ENCODE peak calls at places on chromosomes 6 and 20, in five cellular contexts. V is cardiac muscle cell, K is thyroid gland, F is tibial nerve, N is colonic mucosa. T is an unnamed sample.

GRCh38 chr6:14818422-14818884 is 427.4 kb upstream of the JARID2 start:
- DNase-seq in V (no peak), K (peak; percentile 9), F (no peak), N (peak; percentile 81), T (no peak)

GRCh38 chr20:32920530-32921298 is 62.0 kb downstream of the EFCAB8 start:
- DNase-seq in V (no peak), K (no peak), F (no peak), N (no peak), T (no peak)

GRCh38 chr20:1440024-1440423 is 26.6 kb downstream of the NSFL1C start:
- DNase-seq in V (no peak), K (no peak), F (no peak), N (no peak), T (no peak)

GRCh38 chr20:48962976-48963730 is 41.6 kb downstream of the ARFGEF2 start:
- DNase-seq in V (no peak), K (peak; percentile 85), F (no peak), N (no peak), T (no peak)

GRCh38 chr20:38217791-38218565 is 42.6 kb downstream of the KIAA1755 start:
- DNase-seq in V (peak; percentile 24), K (peak; percentile 23), F (no peak), N (no peak), T (peak; percentile 90)

GRCh38 chr6:140846518-140847277 is 1286.0 kb upstream of the GJE1 start:
- DNase-seq in V (no peak), K (no peak), F (no peak), N (no peak), T (no peak)

GRCh38 chr6:18978330-18979128 is 591.4 kb downstream of the RNF144B start:
- DNase-seq in V (peak; percentile 75), K (no peak), F (no peak), N (no peak), T (no peak)

GRCh38 chr6:129476248-129476564 is 233.8 kb downstream of the ARHGAP18 start:
- DNase-seq in V (no peak), K (no peak), F (no peak), N (no peak), T (no peak)

GRCh38 chr6:7108196-7108963 is 619 bp downstream of the RREB1 start:
- DNase-seq in V (peak; percentile 81), K (peak; percentile 60), F (peak; percentile 40), N (peak; percentile 70), T (no peak)

GRCh38 chr6:43278524-43279078 is 19.5 kb upstream of the SLC22A7 start:
- DNase-seq in V (no peak), K (no peak), F (no peak), N (peak; percentile 78), T (no peak)

GRCh38 chr20:32982617-32983458 is 21.4 kb downstream of the SUN5 start:
- DNase-seq in V (peak; percentile 89), K (peak; percentile 90), F (no peak), N (no peak), T (no peak)

GRCh38 chr6:82832811-82833210 is 232.8 kb downstream of the UBE3D start:
- DNase-seq in V (no peak), K (no peak), F (no peak), N (no peak), T (no peak)

GRCh38 chr6:13314806-13315205 is 13.5 kb downstream of the TBC1D7 start:
- DNase-seq in V (no peak), K (no peak), F (no peak), N (no peak), T (no peak)

GRCh38 chr20:14414560-14414959 is 77.1 kb upstream of the FLRT3 start:
- DNase-seq in V (no peak), K (no peak), F (no peak), N (no peak), T (no peak)

GRCh38 chr20:48795732-48796131 is 32.1 kb downstream of the PREX1 start:
- DNase-seq in V (no peak), K (no peak), F (no peak), N (no peak), T (no peak)

GRCh38 chr6:125166711-125167110 is 13.1 kb downstream of the TPD52L1 start:
- DNase-seq in V (no peak), K (no peak), F (no peak), N (no peak), T (no peak)

GRCh38 chr6:161487694-161488093 is 213.8 kb upstream of the AGPAT4 start:
- DNase-seq in V (no peak), K (no peak), F (no peak), N (no peak), T (no peak)

GRCh38 chr6:33685411-33686224 is 25.9 kb downstream of the UQCC2 start:
- DNase-seq in V (no peak), K (no peak), F (no peak), N (no peak), T (no peak)

GRCh38 chr6:106360410-106360988 is at the start of gene CRYBG1:
- DNase-seq in V (peak; percentile 69), K (peak; percentile 70), F (peak; percentile 13), N (peak; percentile 88), T (peak; percentile 66)

GRCh38 chr6:116531675-116532570 is 13.6 kb downstream of the TRAPPC3L start:
- DNase-seq in V (peak; percentile 74), K (peak; percentile 10), F (peak; percentile 88), N (peak; percentile 64), T (no peak)

GRCh38 chr6:42316390-42316970 is 98.8 kb upstream of the MRPS10 start:
- DNase-seq in V (no peak), K (no peak), F (peak; percentile 51), N (peak; percentile 77), T (no peak)

GRCh38 chr20:47305667-47306066 is 50.8 kb downstream of the ZMYND8 start:
- DNase-seq in V (no peak), K (no peak), F (no peak), N (no peak), T (no peak)

GRCh38 chr6:70280462-70280861 is 22.4 kb downstream of the COL9A1 start:
- DNase-seq in V (peak; percentile 11), K (no peak), F (no peak), N (no peak), T (no peak)

GRCh38 chr6:105431226-105431625 is 28.3 kb upstream of the PREP start:
- DNase-seq in V (peak; percentile 64), K (no peak), F (peak; percentile 57), N (peak; percentile 30), T (no peak)

GRCh38 chr6:33623895-33624381 is 2.8 kb downstream of the ITPR3 start:
- DNase-seq in V (no peak), K (no peak), F (no peak), N (peak; percentile 79), T (no peak)

GRCh38 chr20:50689864-50690263 is 1.5 kb downstream of the RIPOR3 start:
- DNase-seq in V (no peak), K (no peak), F (peak; percentile 34), N (peak; percentile 30), T (no peak)

GRCh38 chr20:13183005-13183404 is 38.1 kb upstream of the ISM1 start:
- DNase-seq in V (no peak), K (no peak), F (no peak), N (no peak), T (no peak)

GRCh38 chr6:74735304-74735703 is 470.5 kb downstream of the COL12A1 start:
- DNase-seq in V (no peak), K (no peak), F (peak; percentile 52), N (no peak), T (no peak)

GRCh38 chr6:27478141-27478705 is 5.3 kb upstream of the ZNF184 start:
- DNase-seq in V (no peak), K (no peak), F (no peak), N (peak; percentile 18), T (no peak)

GRCh38 chr6:109979033-109979921 is 1.2 kb downstream of the GPR6 start:
- DNase-seq in V (peak; percentile 35), K (no peak), F (no peak), N (no peak), T (no peak)

GRCh38 chr6:48825501-48826317 is 637.3 kb downstream of the MMUT start:
- DNase-seq in V (no peak), K (no peak), F (no peak), N (no peak), T (no peak)

GRCh38 chr6:48826884-48827701 is 636.0 kb downstream of the MMUT start:
- DNase-seq in V (no peak), K (no peak), F (no peak), N (peak; percentile 41), T (no peak)

DNA sequence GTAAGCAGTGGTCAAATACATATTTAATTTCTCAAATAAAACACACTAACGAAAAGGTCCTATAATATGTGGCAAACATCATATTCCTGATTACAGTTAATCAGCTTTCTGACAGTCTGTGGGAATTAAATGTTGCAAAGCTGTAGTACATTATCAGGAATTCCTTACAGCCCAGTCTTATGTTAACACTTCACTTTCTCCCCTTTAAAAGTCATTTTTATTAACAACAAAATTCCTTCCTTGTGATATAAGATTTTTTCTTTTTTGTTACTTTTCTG is 636.8 kb downstream of the MMUT start:
- DNase-seq in V (no peak), K (no peak), F (no peak), N (no peak), T (no peak)
- H3K27ac ChIP-seq in V (no peak overlapping the region), K (no peak overlapping the region), F (no peak overlapping the region), N (no peak overlapping the region), T (peak overlapping the region; percentile 46)

GRCh38 chr6:32442977-32443552 is 3.4 kb downstream of the HLA-DRA start:
- DNase-seq in V (no peak), K (no peak), F (no peak), N (no peak), T (no peak)
- H3K4me1 ChIP-seq in V (no peaks in the 10 kb centered on the region), K (no peaks in the 10 kb centered on the region), F (no peaks in the 10 kb centered on the region), N (no peaks in the 10 kb centered on the region), T (no peaks in the 10 kb centered on the region)

GRCh38 chr6:11592289-11592906 is 54.8 kb downstream of the TMEM170B start:
- DNase-seq in V (no peak), K (no peak), F (no peak), N (no peak), T (no peak)

GRCh38 chr6:11593096-11593495 is 55.5 kb downstream of the TMEM170B start:
- DNase-seq in V (no peak), K (no peak), F (no peak), N (no peak), T (no peak)

GRCh38 chr6:11596640-11597237 is 59.2 kb downstream of the TMEM170B start:
- DNase-seq in V (no peak), K (no peak), F (no peak), N (no peak), T (no peak)

GRCh38 chr6:11598687-11599086 is 61.1 kb downstream of the TMEM170B start:
- DNase-seq in V (no peak), K (no peak), F (no peak), N (no peak), T (no peak)

GRCh38 chr6:11595903-11596302 is 58.4 kb downstream of the TMEM170B start:
- DNase-seq in V (peak; percentile 23), K (no peak), F (no peak), N (no peak), T (no peak)
- TF ChIP-seq CTCF in V (peak; percentile 33), K (no peak), F (no peak), N (no peak), T (peak; percentile 10)

GRCh38 chr6:29760328-29760727 is 37.1 kb downstream of the HLA-F start:
- DNase-seq in V (no peak), K (no peak), F (no peak), N (peak; percentile 30), T (no peak)

GRCh38 chr6:29757701-29758293 is 34.6 kb downstream of the HLA-F start:
- DNase-seq in V (no peak), K (no peak), F (no peak), N (peak; percentile 10), T (no peak)

GRCh38 chr6:29758761-29759160 is 35.5 kb downstream of the HLA-F start:
- DNase-seq in V (no peak), K (no peak), F (no peak), N (peak; percentile 10), T (no peak)

GRCh38 chr6:29757282-29757681 is 34.0 kb downstream of the HLA-F start:
- DNase-seq in V (no peak), K (no peak), F (no peak), N (peak; percentile 10), T (no peak)

GRCh38 chr6:29759457-29759856 is 36.2 kb downstream of the HLA-F start:
- DNase-seq in V (no peak), K (no peak), F (no peak), N (peak; percentile 10), T (no peak)
- H3K27ac ChIP-seq in V (no peak overlapping the region), K (no peak overlapping the region), F (no peak overlapping the region), N (no peak overlapping the region), T (no peak overlapping the region)

T was measured in ascending aorta.